ENCODE peak calls at places on chromosomes 4 and X, in nine cellular contexts. G is choroid plexus epithelial cell; A is GM06990; I is astrocyte; H is HCT116; R is mucosa of descending colon; F is CD8-positive, alpha-beta T cell; O is GM23338; N is cardiac fibroblast. P is an unnamed sample.

GRCh38 chr4:154186035-154186434 is 305.6 kb downstream of the DCHS2 start:
- DNase-seq in A (no peak), I (no peak), F (no peak), N (no peak), O (no peak), R (peak), G (no peak), H (no peak), P (no peak)

GRCh38 chr4:187603093-187603395 is 392.5 kb upstream of the ZFP42 start:
- DNase-seq in R (no peak), A (no peak), H (no peak), G (peak), O (no peak), N (peak), F (no peak), I (peak), P (no peak)

GRCh38 chr4:122746485-122746965 is 14.0 kb downstream of the BBS12 start:
- DNase-seq in R (no peak), G (peak), H (no peak), O (peak), N (peak), F (no peak), A (no peak), I (no peak), P (no peak)

GRCh38 chrX:16368696-16369095 is 201.4 kb downstream of the MAGEB17 start:
- DNase-seq in G (no peak), N (no peak), F (no peak), R (no peak), O (no peak), I (peak), A (no peak), H (no peak), P (no peak)

GRCh38 chr4:87839309-87839946 is 6.7 kb downstream of the MEPE start:
- DNase-seq in R (no peak), F (no peak), H (no peak), O (peak), I (peak), N (peak), A (no peak), G (peak), P (no peak)

GRCh38 chrX:113512700-113513395 is 672.2 kb upstream of the AMOT start:
- DNase-seq in I (peak), G (peak), R (no peak), F (no peak), O (no peak), H (peak), A (no peak), N (peak), P (peak)

GRCh38 chr4:6549445-6549844 is 25.5 kb upstream of the MAN2B2 start:
- DNase-seq in O (peak), F (no peak), G (no peak), N (no peak), A (no peak), H (no peak), I (no peak), R (no peak), P (no peak)

GRCh38 chrX:151397741-151398070 is 700 bp downstream of the VMA21 start:
- DNase-seq in H (no peak), I (peak), N (no peak), O (peak), F (no peak), A (no peak), R (no peak), G (peak), P (no peak)

GRCh38 chr4:1599491-1600210 is 84.5 kb downstream of the FAM53A start:
- DNase-seq in R (peak), H (no peak), F (no peak), O (peak), I (no peak), N (no peak), A (no peak), G (no peak), P (no peak)

GRCh38 chrX:48531359-48531954 is 8.1 kb upstream of the TBC1D25 start:
- DNase-seq in N (peak), A (no peak), I (peak), H (no peak), F (no peak), O (no peak), R (no peak), G (peak), P (no peak)

GRCh38 chrX:100731441-100732281 is at the start of gene SYTL4:
- DNase-seq in A (peak), R (peak), H (peak), O (peak), F (no peak), I (no peak), G (peak), N (peak), P (no peak)

GRCh38 chr4:2785613-2786012 is 7.3 kb upstream of the SH3BP2 start:
- DNase-seq in N (no peak), I (no peak), O (no peak), A (peak), H (no peak), R (no peak), F (peak), G (peak), P (no peak)

GRCh38 chr4:78512357-78512920 is 39.1 kb upstream of the ANXA3 start:
- DNase-seq in A (no peak), I (no peak), O (no peak), F (no peak), G (peak), N (no peak), R (peak), H (no peak), P (no peak)

GRCh38 chr4:168491563-168491962 is 5.3 kb upstream of the PALLD start:
- DNase-seq in R (no peak), A (no peak), G (no peak), N (no peak), F (no peak), I (no peak), O (no peak), H (no peak), P (no peak)

GRCh38 chrX:8084023-8084422 is 87.0 kb downstream of the VCX2 start:
- DNase-seq in H (no peak), I (peak), G (peak), R (no peak), O (no peak), A (no peak), F (no peak), N (peak), P (no peak)

GRCh38 chr4:123109129-123109528 is 186.7 kb upstream of the NUDT6 start:
- DNase-seq in N (no peak), G (no peak), R (no peak), H (no peak), A (no peak), F (no peak), I (no peak), O (no peak), P (no peak)

GRCh38 chr4:74671074-74671698 is 123.1 kb downstream of the BTC start:
- DNase-seq in G (peak), R (no peak), O (peak), I (peak), N (peak), A (no peak), H (peak), F (peak), P (no peak)

GRCh38 chr4:37847311-37847710 is 20.8 kb downstream of the PGM2 start:
- DNase-seq in F (no peak), H (no peak), I (no peak), A (no peak), G (no peak), O (no peak), N (no peak), R (no peak), P (no peak)

GRCh38 chr4:88531549-88531948 is 8.0 kb upstream of the PYURF start:
- DNase-seq in R (no peak), G (no peak), O (no peak), N (no peak), H (no peak), F (no peak), I (no peak), A (no peak), P (no peak)

DNA sequence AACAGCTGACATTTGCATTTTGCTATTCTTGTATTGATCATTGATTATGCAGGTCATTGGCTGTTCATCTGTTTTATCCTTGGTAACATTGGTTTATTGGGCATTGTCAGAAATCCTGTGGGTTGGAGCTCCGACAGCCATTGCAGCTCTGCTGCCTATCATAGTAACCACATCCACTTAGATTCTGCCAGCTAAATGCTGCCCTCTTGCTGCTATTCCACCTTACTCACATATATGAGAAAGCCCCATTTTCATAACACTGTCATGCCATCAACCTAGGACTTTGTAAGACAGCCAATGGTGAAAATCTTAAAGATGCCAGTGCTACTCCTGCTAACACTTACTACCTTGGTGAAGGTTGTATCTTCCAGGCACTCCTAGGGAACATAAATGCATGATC is 187.3 kb upstream of the CXCL13 start:
- DNase-seq in R (no peak), A (no peak), O (peak), N (no peak), F (no peak), G (peak), I (no peak), H (peak), P (peak)
- TF ChIP-seq CTCF in R (no peak), A (peak), O (peak), N (no peak), F (no peak), G (peak), I (no peak), H (peak), P (peak)

GRCh38 chr4:94564252-94564651 is 112.5 kb downstream of the PDLIM5 start:
- DNase-seq in I (no peak), R (no peak), G (no peak), H (no peak), F (no peak), O (peak), A (no peak), N (no peak), P (no peak)

GRCh38 chr4:94566420-94566819 is 114.7 kb downstream of the PDLIM5 start:
- DNase-seq in A (no peak), F (no peak), O (no peak), I (no peak), N (no peak), H (no peak), R (no peak), G (no peak), P (no peak)

GRCh38 chr4:94570558-94570957 is 118.8 kb downstream of the PDLIM5 start:
- DNase-seq in A (no peak), G (no peak), H (no peak), I (no peak), O (no peak), R (no peak), F (no peak), N (no peak), P (no peak)

GRCh38 chr4:94571301-94571700 is 119.6 kb downstream of the PDLIM5 start:
- DNase-seq in H (no peak), G (no peak), R (no peak), N (no peak), O (peak), I (no peak), A (no peak), F (no peak), P (no peak)

GRCh38 chr4:94567811-94568210 is 116.1 kb downstream of the PDLIM5 start:
- DNase-seq in O (no peak), A (no peak), I (no peak), R (no peak), N (no peak), G (no peak), H (no peak), F (no peak), P (no peak)
- H3K4me3 ChIP-seq in O (no peak), A (no peak), I (no peak), R (no peak), N (no peak), G (no peak), H (no peak), F (no peak), P (no peak)

DNA sequence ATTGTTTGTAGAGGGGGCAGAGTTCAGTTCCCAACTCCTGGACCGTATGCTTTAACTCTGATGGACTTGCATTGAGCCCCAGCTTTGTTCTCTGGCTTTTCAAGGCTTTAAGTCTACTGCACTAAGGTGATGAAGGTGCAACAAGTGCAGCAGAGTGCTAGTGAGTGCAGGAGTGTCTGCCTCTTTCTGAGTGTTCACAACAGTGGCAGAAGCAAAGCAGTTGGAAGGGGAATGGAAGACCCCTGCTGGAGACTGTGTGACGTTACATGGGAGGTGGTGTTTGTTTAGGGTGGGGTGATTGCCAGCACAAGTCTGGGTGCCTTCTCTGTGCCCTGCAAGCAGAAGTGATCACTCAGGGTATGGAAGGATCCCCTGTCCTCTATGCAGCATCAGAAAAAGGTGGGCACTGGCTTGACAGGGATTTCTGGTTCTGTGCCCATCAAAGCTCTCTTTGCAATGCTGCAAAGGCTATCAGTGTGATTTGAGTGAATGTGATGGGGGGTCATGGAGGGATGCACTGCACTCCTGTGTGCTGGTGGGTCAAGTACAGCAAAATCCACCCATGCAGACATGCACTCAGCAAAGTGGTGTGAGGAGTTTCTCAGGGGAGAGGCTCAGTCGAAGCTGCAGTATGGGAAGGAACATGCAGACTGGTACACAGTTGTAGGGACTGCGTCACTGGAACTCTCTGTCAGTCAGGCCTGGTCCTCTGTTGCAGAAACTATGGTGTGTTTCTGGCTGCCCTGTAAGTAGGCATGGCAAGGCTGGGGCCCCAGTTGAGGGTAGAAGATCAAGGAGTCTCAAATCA is 70.9 kb upstream of the UGT2B7 start:
- DNase-seq in H (peak), F (no peak), A (no peak), O (peak), N (no peak), R (no peak), G (peak), I (no peak), P (no peak)
- TF ChIP-seq CTCF in H (peak), F (no peak), A (peak), O (peak), N (peak), R (no peak), G (peak), I (no peak), P (peak)

DNA sequence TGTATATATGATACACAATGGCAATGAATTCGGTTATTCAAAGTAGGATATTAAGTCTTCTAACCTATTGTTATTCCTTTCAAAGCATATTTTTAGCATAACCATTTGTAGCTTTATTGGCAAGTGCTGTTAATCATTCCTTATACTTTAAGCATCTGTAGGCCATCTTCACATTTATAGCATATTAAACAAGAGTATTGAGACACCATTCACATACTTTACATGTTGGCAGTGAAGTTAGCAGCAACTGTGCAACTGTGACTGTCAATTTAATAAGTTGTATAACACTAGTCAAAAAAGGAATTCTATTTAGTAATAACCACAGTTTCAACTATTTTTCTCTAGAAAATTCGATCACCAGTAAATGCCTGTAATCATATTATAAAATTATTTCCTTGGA is 107.3 kb upstream of the MYOZ2 start:
- DNase-seq in N (no peak), A (no peak), R (no peak), O (no peak), G (no peak), I (no peak), F (no peak), H (no peak), P (no peak)
- H3K4me3 ChIP-seq in N (no peak), A (no peak), R (no peak), O (no peak), G (no peak), I (no peak), F (no peak), H (no peak), P (no peak)

DNA sequence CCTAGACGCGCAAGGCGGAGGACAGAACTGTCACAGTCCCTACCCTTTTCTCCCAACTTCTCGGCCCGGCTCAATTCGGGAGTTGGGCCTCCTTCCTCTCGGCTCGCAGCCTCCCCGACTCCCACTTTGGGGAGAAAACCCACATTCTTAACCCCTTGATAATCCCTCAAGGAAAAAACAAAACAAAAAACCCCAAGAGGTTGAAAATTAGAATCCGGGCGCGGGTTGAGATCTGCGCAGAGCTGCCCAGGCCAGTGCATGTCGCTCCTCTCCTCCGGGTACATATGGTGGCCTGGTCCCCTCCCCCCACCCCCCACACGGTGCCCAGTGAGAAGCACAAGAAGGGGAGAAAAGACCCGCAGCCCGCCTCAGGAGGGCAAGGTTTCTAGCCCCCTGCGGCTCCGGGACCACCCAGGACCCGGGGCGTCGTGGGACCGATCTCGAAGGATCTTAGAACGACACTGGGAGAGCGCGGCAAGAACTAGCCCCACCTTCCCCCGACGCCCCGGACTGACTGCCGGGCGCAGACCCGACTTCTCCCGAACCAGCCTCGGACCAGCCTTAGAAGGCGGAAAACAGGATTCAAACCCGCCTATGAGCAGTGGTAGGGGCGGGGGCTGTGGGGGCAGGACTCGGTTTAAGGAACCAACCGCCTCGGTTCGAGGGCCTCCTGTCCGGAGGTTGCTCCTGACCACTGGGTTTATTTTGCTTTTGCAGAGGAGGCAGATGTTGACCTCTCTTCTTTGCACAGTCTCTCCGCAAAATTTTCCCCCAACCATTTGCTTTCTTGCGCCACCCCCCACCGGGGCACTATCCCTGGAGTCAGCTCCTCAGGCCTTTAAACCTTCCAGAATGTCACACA is 2.5 kb upstream of the PDGFRA start:
- DNase-seq in F (no peak), G (peak), I (peak), O (peak), H (no peak), R (peak), A (no peak), N (peak), P (no peak)
- TF ChIP-seq CTCF in F (no peak), G (no peak), I (no peak), O (no peak), H (no peak), R (no peak), A (no peak), N (no peak), P (no peak)

DNA sequence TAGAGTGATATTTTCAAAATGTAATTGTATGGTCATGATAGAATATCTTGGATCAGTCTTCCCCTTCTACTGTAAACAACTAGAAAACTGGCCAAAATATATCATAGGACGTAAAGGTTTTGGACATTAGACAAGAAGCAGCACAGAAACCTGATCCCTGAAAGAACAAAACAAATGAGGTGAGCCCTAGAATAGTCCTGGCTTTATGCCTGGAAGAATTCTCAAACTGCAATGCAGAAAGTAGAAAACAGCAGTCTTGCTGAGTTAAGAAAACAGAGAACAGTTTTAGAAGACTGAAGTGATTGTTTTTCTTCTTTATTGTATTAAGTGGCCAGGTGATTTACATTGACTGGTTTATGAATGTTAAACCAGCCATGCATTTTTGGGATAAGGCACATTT is 19.5 kb downstream of the NSUN7 start:
- DNase-seq in N (no peak), R (no peak), O (no peak), A (no peak), G (peak), H (no peak), F (no peak), I (peak), P (no peak)
- H3K4me3 ChIP-seq in N (no peak), R (no peak), O (no peak), A (no peak), G (no peak), H (no peak), F (no peak), I (no peak), P (no peak)

P was measured in epithelial cell of proximal tubule.